ENCODE peak calls at places on chromosomes 3 and 15, in ten cellular contexts. A is esophagus muscularis mucosa, Q is endothelial cell of umbilical vein, S is ovary, B is IMR-90, J is breast epithelium, T is NB4, C is HCT116, M is A549, V is heart left ventricle. U is an unnamed sample.

GRCh38 chr15:91916051-91916450 is 62.5 kb downstream of the SLCO3A1 start:
- DNase-seq in A (no peak), Q (no peak), S (no peak), B (no peak), J (no peak), T (no peak), C (no peak), M (no peak), V (no peak), U (no peak)

GRCh38 chr15:39099524-39099923 is 481.4 kb upstream of the THBS1 start:
- DNase-seq in A (no peak), Q (no peak), S (no peak), B (peak), J (no peak), T (no peak), C (no peak), M (no peak), V (no peak), U (no peak)

GRCh38 chr3:106720510-106720909 is 656.7 kb upstream of the CCDC54 start:
- DNase-seq in A (no peak), Q (no peak), S (no peak), B (no peak), J (no peak), T (no peak), C (no peak), M (no peak), V (no peak), U (no peak)

GRCh38 chr15:38243278-38243677 is 9.4 kb upstream of the SPRED1 start:
- DNase-seq in A (no peak), Q (no peak), S (no peak), B (no peak), J (no peak), T (no peak), C (no peak), M (no peak), V (no peak), U (no peak)

GRCh38 chr15:40511472-40512133 is 40.8 kb downstream of the CHST14 start:
- DNase-seq in A (no peak), Q (peak), S (peak), B (no peak), J (peak), T (peak), C (no peak), M (peak), V (peak), U (peak)

GRCh38 chr15:40891810-40892448 is 2.3 kb upstream of the VPS18 start:
- DNase-seq in A (no peak), Q (peak), S (no peak), B (peak), J (no peak), T (peak), C (peak), M (peak), V (no peak), U (peak)

GRCh38 chr3:100710355-100711198 is 1.3 kb downstream of the TFG start:
- DNase-seq in A (no peak), Q (peak), S (no peak), B (peak), J (no peak), T (peak), C (peak), M (peak), V (no peak), U (peak)

GRCh38 chr3:130424837-130425236 is 79.4 kb downstream of the COL6A5 start:
- DNase-seq in A (peak), Q (no peak), S (no peak), B (no peak), J (no peak), T (no peak), C (no peak), M (no peak), V (no peak), U (no peak)

GRCh38 chr15:63901912-63902670 is 68.3 kb upstream of the HERC1 start:
- DNase-seq in A (no peak), Q (no peak), S (no peak), B (no peak), J (no peak), T (peak), C (no peak), M (no peak), V (no peak), U (no peak)

GRCh38 chr15:92118162-92118935 is 264.8 kb downstream of the SLCO3A1 start:
- DNase-seq in A (no peak), Q (no peak), S (no peak), B (peak), J (no peak), T (no peak), C (no peak), M (no peak), V (no peak), U (no peak)

GRCh38 chr15:67196222-67196621 is 58.2 kb downstream of the AAGAB start:
- DNase-seq in A (no peak), Q (no peak), S (no peak), B (peak), J (no peak), T (no peak), C (no peak), M (peak), V (no peak), U (no peak)
- TF ChIP-seq POLR2A in A (no peak), Q (peak), S (no peak), B (no peak), J (no peak), T (no peak), C (no peak), M (no peak), V (no peak), U (no peak)

GRCh38 chr3:11643212-11644087 is at the start of gene VGLL4:
- DNase-seq in A (peak), Q (peak), S (peak), B (peak), J (peak), T (peak), C (peak), M (peak), V (peak), U (peak)
- TF ChIP-seq POLR2A in A (no peak), Q (peak), S (peak), B (peak), J (no peak), T (peak), C (no peak), M (peak), V (peak), U (peak)

GRCh38 chr15:72231066-72231846 is at the start of gene PKM:
- DNase-seq in A (peak), Q (peak), S (peak), B (peak), J (peak), T (peak), C (peak), M (peak), V (peak), U (peak)
- TF ChIP-seq POLR2A in A (peak), Q (peak), S (peak), B (peak), J (peak), T (peak), C (peak), M (peak), V (peak), U (peak)

DNA sequence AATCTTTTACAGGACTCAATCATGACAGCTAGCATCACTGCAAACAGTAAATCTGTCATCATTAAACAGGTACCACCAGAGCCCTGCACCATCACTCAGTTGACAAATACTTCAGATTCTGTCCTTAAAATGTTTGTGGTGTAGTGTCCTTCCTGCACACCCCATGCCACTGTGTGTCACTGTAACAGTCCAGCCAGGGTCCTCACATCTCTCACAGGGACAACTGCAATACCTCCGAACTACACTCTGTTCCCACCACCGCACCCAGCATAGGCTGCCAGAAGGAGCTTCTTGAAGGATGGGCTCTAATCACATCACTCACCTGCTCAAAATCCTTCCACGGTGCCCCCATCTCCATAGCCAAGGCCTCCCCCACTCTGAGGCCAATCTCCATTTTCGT is 90.2 kb upstream of the FGF12 start:
- DNase-seq in A (peak), Q (no peak), S (no peak), B (no peak), J (no peak), T (no peak), C (no peak), M (no peak), V (no peak), U (no peak)
- TF ChIP-seq POLR2A in A (no peak), Q (no peak), S (no peak), B (no peak), J (no peak), T (no peak), C (no peak), M (no peak), V (no peak), U (no peak)

GRCh38 chr3:52532838-52533622 is 627 bp downstream of the NT5DC2 start:
- DNase-seq in A (no peak), Q (no peak), S (peak), B (no peak), J (no peak), T (peak), C (no peak), M (no peak), V (no peak), U (peak)

GRCh38 chr3:52536112-52536368 is 365 bp upstream of the UQCC5 start:
- DNase-seq in A (no peak), Q (no peak), S (no peak), B (no peak), J (no peak), T (no peak), C (no peak), M (no peak), V (no peak), U (no peak)

GRCh38 chr3:52533623-52534280 is at the start of gene NT5DC2:
- DNase-seq in A (no peak), Q (peak), S (peak), B (peak), J (no peak), T (peak), C (no peak), M (peak), V (peak), U (peak)

GRCh38 chr3:52535411-52536111 is 844 bp upstream of the UQCC5 start:
- DNase-seq in A (no peak), Q (no peak), S (no peak), B (no peak), J (no peak), T (no peak), C (no peak), M (no peak), V (peak), U (no peak)

GRCh38 chr3:52534281-52535183 is 875 bp upstream of the NT5DC2 start:
- DNase-seq in A (no peak), Q (no peak), S (peak), B (peak), J (no peak), T (peak), C (no peak), M (no peak), V (peak), U (peak)
- TF ChIP-seq POLR2A in A (no peak), Q (no peak), S (no peak), B (no peak), J (no peak), T (no peak), C (no peak), M (no peak), V (no peak), U (no peak)

GRCh38 chr3:185912512-185912911 is 25.3 kb downstream of the TRA2B start:
- DNase-seq in A (no peak), Q (no peak), S (no peak), B (no peak), J (no peak), T (no peak), C (no peak), M (no peak), V (no peak), U (no peak)

GRCh38 chr3:185916042-185916833 is 21.6 kb downstream of the TRA2B start:
- DNase-seq in A (no peak), Q (no peak), S (no peak), B (no peak), J (no peak), T (no peak), C (no peak), M (no peak), V (no peak), U (no peak)

GRCh38 chr3:185914911-185915629 is 22.7 kb downstream of the TRA2B start:
- DNase-seq in A (no peak), Q (no peak), S (no peak), B (no peak), J (no peak), T (no peak), C (no peak), M (no peak), V (no peak), U (no peak)

GRCh38 chr3:185915642-185916041 is 22.2 kb downstream of the TRA2B start:
- DNase-seq in A (no peak), Q (no peak), S (no peak), B (no peak), J (no peak), T (no peak), C (no peak), M (no peak), V (no peak), U (no peak)

GRCh38 chr3:185912929-185913901 is 24.6 kb downstream of the TRA2B start:
- DNase-seq in A (no peak), Q (no peak), S (no peak), B (no peak), J (no peak), T (peak), C (no peak), M (no peak), V (no peak), U (no peak)
- TF ChIP-seq POLR2A in A (no peak), Q (peak), S (no peak), B (peak), J (no peak), T (no peak), C (no peak), M (no peak), V (no peak), U (no peak)

GRCh38 chr3:128488636-128488994 is 4.4 kb downstream of the GATA2 start:
- DNase-seq in A (no peak), Q (no peak), S (no peak), B (no peak), J (no peak), T (no peak), C (no peak), M (no peak), V (no peak), U (peak)

GRCh38 chr3:128490650-128491070 is 2.3 kb downstream of the GATA2 start:
- DNase-seq in A (no peak), Q (peak), S (no peak), B (no peak), J (no peak), T (no peak), C (no peak), M (no peak), V (no peak), U (no peak)

GRCh38 chr3:128487813-128488635 is 5.0 kb downstream of the GATA2 start:
- DNase-seq in A (no peak), Q (peak), S (peak), B (peak), J (peak), T (no peak), C (peak), M (peak), V (peak), U (peak)

GRCh38 chr3:128489860-128490649 is 2.9 kb downstream of the GATA2 start:
- DNase-seq in A (no peak), Q (peak), S (peak), B (no peak), J (peak), T (no peak), C (no peak), M (no peak), V (peak), U (peak)

DNA sequence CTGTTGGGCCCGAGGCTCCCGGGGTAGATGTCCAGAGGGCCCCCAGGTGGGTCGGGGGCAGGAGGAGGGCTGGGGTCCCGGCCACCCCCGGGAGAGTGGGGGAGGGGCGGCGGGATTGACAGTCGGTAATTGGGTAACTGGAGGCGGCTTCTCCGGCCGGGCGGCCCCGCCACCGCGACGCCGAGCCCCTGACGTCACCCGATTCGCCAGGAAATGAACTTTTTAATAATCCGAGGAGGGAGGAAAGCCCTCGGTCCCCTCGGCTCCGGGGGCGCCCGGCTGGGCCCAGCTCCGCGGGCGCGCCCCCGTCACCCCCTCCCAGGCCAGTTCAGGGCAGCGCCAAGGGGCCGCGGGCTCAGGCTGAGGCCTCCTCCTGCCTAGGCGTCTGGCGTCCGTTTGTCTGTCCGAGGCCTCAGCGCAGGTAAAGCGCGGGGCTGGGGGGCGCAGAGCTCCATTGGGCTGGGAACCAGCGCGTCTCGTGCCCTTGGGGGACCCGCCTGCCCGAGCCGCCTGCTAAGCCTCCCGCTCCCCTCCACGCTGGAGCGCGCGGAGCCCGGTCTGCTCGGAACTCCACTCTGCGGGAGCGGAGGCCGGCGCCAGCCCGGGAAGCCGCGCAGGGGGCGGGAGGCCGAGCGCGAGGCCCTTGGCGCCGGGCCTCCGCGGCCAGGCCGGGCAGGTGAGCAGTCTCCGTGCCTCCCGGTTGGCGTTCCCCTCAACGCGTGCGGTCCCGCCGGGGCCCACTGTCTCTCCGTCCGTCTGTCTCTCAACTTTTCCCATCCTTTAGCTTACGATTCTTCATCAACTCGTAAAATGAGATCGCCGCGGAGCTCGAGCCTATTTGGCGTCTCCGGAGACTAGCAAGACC is 3.8 kb downstream of the GATA2 start:
- DNase-seq in A (no peak), Q (peak), S (peak), B (no peak), J (no peak), T (no peak), C (peak), M (no peak), V (peak), U (peak)
- TF ChIP-seq POLR2A in A (no peak), Q (no peak), S (no peak), B (no peak), J (no peak), T (no peak), C (no peak), M (no peak), V (peak), U (peak)

GRCh38 chr3:127762787-127763105 is 59.6 kb downstream of the MGLL start:
- DNase-seq in A (no peak), Q (no peak), S (no peak), B (no peak), J (no peak), T (no peak), C (no peak), M (no peak), V (peak), U (no peak)
- TF ChIP-seq POLR2A in A (no peak), Q (no peak), S (no peak), B (no peak), J (no peak), T (no peak), C (no peak), M (no peak), V (no peak), U (no peak)

GRCh38 chr15:100785181-100786138 is 94.2 kb upstream of the ALDH1A3 start:
- DNase-seq in A (peak), Q (no peak), S (no peak), B (no peak), J (no peak), T (no peak), C (no peak), M (no peak), V (no peak), U (no peak)
- TF ChIP-seq POLR2A in A (no peak), Q (no peak), S (no peak), B (no peak), J (no peak), T (no peak), C (no peak), M (no peak), V (no peak), U (no peak)